ENCODE peak calls at places on chromosomes 7 and 10, in seven cellular contexts. E is right cardiac atrium, C is SJCRH30, R is mesendoderm, I is psoas muscle, P is thoracic aorta, W is lower lobe of right lung. G is an unnamed sample. For H3K4me1, the result is how much of the 10 kb centered on the place peaks cover.

GRCh38 chr7:137129025-137129424 is 214.5 kb downstream of the PTN start:
- DNase-seq in E (no peak), C (no peak), I (no peak), P (no peak), W (no peak), R (no peak), G (no peak)

GRCh38 chr7:51068401-51068800 is 248.2 kb downstream of the COBL start:
- DNase-seq in I (no peak), C (no peak), P (no peak), E (no peak), W (no peak), R (no peak), G (no peak)

GRCh38 chr7:117171106-117171505 is 151.8 kb downstream of the WNT2 start:
- DNase-seq in P (no peak), R (peak), E (no peak), W (no peak), I (no peak), C (no peak), G (no peak)

GRCh38 chr10:111207525-111207924 is 130.7 kb downstream of the ADRA2A start:
- DNase-seq in W (no peak), P (no peak), I (no peak), R (no peak), C (peak), E (no peak), G (peak)

GRCh38 chr7:131896189-131896855 is 339.9 kb upstream of the PODXL start:
- DNase-seq in I (no peak), P (no peak), R (peak), C (no peak), E (no peak), W (no peak), G (no peak)

GRCh38 chr7:31512166-31512565 is 1.7 kb upstream of the ITPRID1 start:
- DNase-seq in E (no peak), W (no peak), I (no peak), R (no peak), P (no peak), C (no peak), G (no peak)

GRCh38 chr7:133690740-133691139 is 436.4 kb upstream of the LRGUK start:
- DNase-seq in I (no peak), C (no peak), R (no peak), E (no peak), W (no peak), P (no peak), G (no peak)

GRCh38 chr7:44191171-44191570 is 1.9 kb upstream of the GCK start:
- DNase-seq in E (no peak), R (no peak), I (no peak), C (no peak), P (no peak), W (no peak), G (no peak)

GRCh38 chr7:140595468-140596147 is 45.0 kb downstream of the DENND2A start:
- DNase-seq in C (no peak), R (no peak), W (no peak), I (peak), E (no peak), P (no peak), G (no peak)

GRCh38 chr10:31650010-31650409 is 278.6 kb downstream of the ARHGAP12 start:
- DNase-seq in R (no peak), E (peak), W (no peak), I (peak), P (peak), C (peak), G (no peak)

GRCh38 chr7:112036071-112036470 is 170.1 kb downstream of the DOCK4 start:
- DNase-seq in W (no peak), E (no peak), R (no peak), P (no peak), C (no peak), I (no peak), G (no peak)

GRCh38 chr10:14282271-14282670 is 48.5 kb downstream of the FRMD4A start:
- DNase-seq in R (no peak), P (no peak), I (no peak), E (no peak), C (no peak), W (no peak), G (no peak)

GRCh38 chr10:30383366-30383765 is 34.3 kb upstream of the MTPAP start:
- DNase-seq in P (no peak), W (no peak), R (no peak), C (no peak), E (no peak), I (no peak), G (no peak)

GRCh38 chr10:114404171-114405010 is at the start of gene AFAP1L2:
- DNase-seq in I (peak), W (no peak), C (no peak), R (no peak), P (no peak), E (peak), G (no peak)

GRCh38 chr7:82859106-82859850 is 303.4 kb downstream of the PCLO start:
- DNase-seq in P (no peak), C (peak), R (peak), W (no peak), E (no peak), I (no peak), G (peak)

GRCh38 chr7:75950111-75950681 is 35.2 kb downstream of the POR start:
- DNase-seq in I (no peak), R (no peak), C (no peak), W (no peak), E (peak), P (no peak), G (no peak)

GRCh38 chr7:138125598-138126111 is 49.4 kb downstream of the AKR1D1 start:
- DNase-seq in P (no peak), C (no peak), I (no peak), W (no peak), E (no peak), R (no peak), G (no peak)

GRCh38 chr7:156475179-156475578 is 165.4 kb upstream of the RNF32 start:
- DNase-seq in I (no peak), C (no peak), E (no peak), R (no peak), P (no peak), W (no peak), G (no peak)

GRCh38 chr7:11373546-11374142 is 400.0 kb downstream of the PHF14 start:
- DNase-seq in E (no peak), P (no peak), I (no peak), R (peak), C (peak), W (no peak), G (no peak)

GRCh38 chr7:149769915-149770314 is 3.5 kb downstream of the ZNF467 start:
- DNase-seq in C (no peak), R (no peak), P (no peak), W (no peak), E (no peak), I (no peak), G (no peak)

GRCh38 chr7:42237162-42237821 is at the start of gene GLI3:
- DNase-seq in I (peak), C (peak), E (peak), W (peak), P (peak), R (peak), G (peak)

GRCh38 chr7:98879198-98879988 is 1.1 kb downstream of the TRRAP start:
- DNase-seq in E (no peak), W (no peak), R (peak), P (no peak), I (peak), C (peak), G (peak)

GRCh38 chr7:117582219-117582704 is 102.4 kb downstream of the CFTR start:
- DNase-seq in E (peak), C (peak), R (peak), I (peak), W (no peak), P (no peak), G (no peak)

GRCh38 chr7:144568234-144568633 is 164.7 kb upstream of the NOBOX start:
- DNase-seq in R (no peak), P (no peak), I (no peak), W (no peak), C (no peak), E (no peak), G (no peak)

GRCh38 chr7:80133361-80134104 is 1.1 kb upstream of the GNAI1 start:
- DNase-seq in R (peak), C (no peak), W (no peak), I (no peak), E (no peak), P (no peak), G (no peak)

GRCh38 chr7:131931368-131931767 is 374.9 kb upstream of the PODXL start:
- DNase-seq in E (no peak), I (no peak), P (no peak), C (peak), W (no peak), R (peak), G (no peak)

GRCh38 chr10:131533846-131534526 is 222.5 kb upstream of the TCERG1L start:
- DNase-seq in I (no peak), E (no peak), W (no peak), R (no peak), C (no peak), P (no peak), G (no peak)

GRCh38 chr10:67837519-67838314 is at the start of gene DNAJC12:
- DNase-seq in C (peak), E (no peak), R (peak), W (no peak), I (no peak), P (no peak), G (peak)

GRCh38 chr7:112985377-112985987 is 101.1 kb downstream of the GPR85 start:
- DNase-seq in R (peak), I (no peak), C (no peak), E (no peak), P (no peak), W (no peak), G (no peak)

GRCh38 chr7:99016196-99016595 is 127.7 kb downstream of the SMURF1 start:
- DNase-seq in E (no peak), C (no peak), I (no peak), R (no peak), W (no peak), P (no peak), G (no peak)

GRCh38 chr7:82360591-82361386 is 82.8 kb downstream of the CACNA2D1 start:
- DNase-seq in P (no peak), E (no peak), W (no peak), I (no peak), R (no peak), C (no peak), G (no peak)

GRCh38 chr7:107353701-107354100 is 116.2 kb upstream of the GPR22 start:
- DNase-seq in R (no peak), I (no peak), C (no peak), W (no peak), E (no peak), P (no peak), G (no peak)

GRCh38 chr10:86300931-86301330 is 65.7 kb downstream of the GRID1 start:
- DNase-seq in R (no peak), I (no peak), E (no peak), C (no peak), W (no peak), P (no peak), G (no peak)

GRCh38 chr7:837001-837400 is 4.7 kb downstream of the SUN1 start:
- DNase-seq in W (no peak), P (no peak), R (no peak), C (no peak), I (no peak), E (no peak), G (no peak)
- H3K4me1 ChIP-seq in W (under half), P (half or more), R (under half), C (under half), I (half or more), E (under half), G (under half)

GRCh38 chr10:103394180-103394579 is 2.1 kb downstream of the ATP5MK start:
- DNase-seq in E (no peak), P (no peak), I (no peak), R (peak), W (no peak), C (no peak), G (no peak)
- H3K4me3 ChIP-seq in E (no peak), P (no peak), I (peak), R (no peak), W (no peak), C (no peak), G (peak)

DNA sequence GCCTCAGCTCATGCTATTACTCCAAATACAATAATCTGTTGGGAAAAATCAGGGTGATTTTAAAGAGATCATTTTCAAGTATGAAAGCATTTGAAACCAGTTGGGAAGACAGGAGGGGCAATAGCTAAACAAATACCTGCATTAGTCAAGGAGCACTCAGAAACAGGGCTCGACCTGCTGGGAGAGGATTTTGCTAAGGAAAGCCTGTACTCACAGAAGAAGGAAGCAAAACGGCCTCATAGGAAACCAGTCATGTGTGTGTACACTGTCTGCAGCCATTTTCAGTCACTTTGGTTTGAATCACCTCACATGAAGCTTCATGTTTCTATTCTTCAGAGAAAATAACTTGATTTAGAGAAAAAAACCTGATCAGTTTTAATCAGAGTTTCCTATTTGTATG is 38.6 kb downstream of the FZD1 start:
- DNase-seq in W (no peak), C (no peak), R (no peak), E (no peak), P (no peak), I (no peak), G (no peak)
- H3K4me1 ChIP-seq in W (under half), C (under half), R (under half), E (under half), P (under half), I (under half), G (under half)

DNA sequence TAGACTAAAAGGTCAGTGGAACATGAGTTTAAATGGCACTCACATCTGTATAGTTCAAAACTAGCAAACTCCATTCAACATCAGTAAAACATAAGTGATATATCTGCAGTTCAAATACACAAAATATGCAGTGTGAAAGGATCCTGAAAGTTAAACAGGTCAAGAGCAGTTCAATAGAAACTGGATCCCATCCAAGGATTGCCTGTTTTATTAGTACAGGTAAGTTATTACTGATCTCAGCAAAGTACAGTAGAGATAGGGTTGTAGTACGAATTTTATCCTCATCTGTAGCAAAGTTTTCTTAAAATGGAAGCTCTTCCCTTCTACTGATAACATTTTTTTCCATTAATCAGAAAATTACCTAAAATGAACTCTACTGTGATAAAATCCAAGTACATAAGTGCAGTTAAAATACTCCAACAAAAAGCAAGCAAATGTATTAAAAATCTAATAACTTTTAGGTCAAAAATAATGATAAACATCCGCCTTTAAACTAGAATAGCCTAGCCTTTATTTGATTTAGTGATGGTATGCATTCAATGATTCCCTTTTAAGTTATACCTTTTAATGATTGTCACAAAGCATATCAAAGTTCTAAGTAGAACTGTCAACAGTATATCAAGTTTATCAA is 2.2 kb downstream of the ZNF800 start:
- DNase-seq in W (no peak), I (no peak), P (no peak), E (no peak), C (no peak), R (no peak), G (no peak)
- H3K4me3 ChIP-seq in W (no peak), I (peak), P (no peak), E (no peak), C (no peak), R (no peak), G (peak)

DNA sequence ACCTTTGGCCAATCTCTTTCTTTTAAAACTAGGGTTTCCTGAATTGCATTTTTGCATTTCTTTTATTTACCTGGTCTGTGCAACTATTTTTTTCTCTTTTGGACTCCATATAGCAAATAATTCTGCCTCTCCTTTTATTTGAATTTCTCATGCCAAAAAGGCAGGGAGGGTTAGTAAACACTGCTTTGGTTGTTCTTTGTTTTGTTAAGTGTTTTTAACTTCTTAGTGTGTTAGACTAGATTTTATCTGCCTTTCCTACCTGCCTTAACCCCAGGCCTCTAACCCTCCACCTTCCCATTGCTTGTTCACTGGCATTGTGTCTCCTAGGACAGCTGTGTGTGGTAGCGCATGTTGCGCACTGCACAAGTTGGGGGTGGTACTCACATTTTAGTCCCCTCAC is 18.1 kb downstream of the ZMIZ1 start:
- DNase-seq in W (no peak), I (no peak), R (no peak), C (no peak), P (no peak), E (no peak), G (no peak)
- H3K4me1 ChIP-seq in W (half or more), I (half or more), R (under half), C (under half), P (half or more), E (half or more), G (under half)

GRCh38 chr10:62052276-62052675 is 150.8 kb downstream of the ARID5B start:
- DNase-seq in P (no peak), I (no peak), W (no peak), C (no peak), E (no peak), R (no peak), G (no peak)

GRCh38 chr10:62054408-62054807 is 152.9 kb downstream of the ARID5B start:
- DNase-seq in R (no peak), P (no peak), I (no peak), W (no peak), C (no peak), E (no peak), G (no peak)

GRCh38 chr10:62056219-62056618 is 154.7 kb downstream of the ARID5B start:
- DNase-seq in I (no peak), P (no peak), C (no peak), E (no peak), R (no peak), W (no peak), G (no peak)

GRCh38 chr10:62054825-62055224 is 153.3 kb downstream of the ARID5B start:
- DNase-seq in I (no peak), W (no peak), P (no peak), E (no peak), R (no peak), C (no peak), G (no peak)

GRCh38 chr10:62053860-62054259 is 152.4 kb downstream of the ARID5B start:
- DNase-seq in C (no peak), I (no peak), E (no peak), P (no peak), R (no peak), W (no peak), G (no peak)
- H3K4me3 ChIP-seq in C (no peak), I (peak), E (no peak), P (peak), R (no peak), W (peak), G (no peak)